ENCODE peak calls at places on chromosomes 12 and 14, in ten cellular contexts. Y is stomach, Z is GM12878, D is suprapubic skin, Q is A549, P is ovary, R is transverse colon, L is K562, K is upper lobe of left lung, E is tibial nerve. T is an unnamed sample.

GRCh38 chr14:68728342-68729106 is 64.3 kb downstream of the ZFP36L1 start:
- DNase-seq in Y (no peak), Z (no peak), D (peak; percentile 11), Q (no peak), P (no peak), R (no peak), L (no peak), K (no peak), E (no peak), T (no peak)

GRCh38 chr12:108738165-108738564 is 6.8 kb upstream of the CORO1C start:
- DNase-seq in Y (no peak), Z (no peak), D (no peak), Q (no peak), P (no peak), R (no peak), L (no peak), K (no peak), E (no peak), T (no peak)

GRCh38 chr12:116937640-116938039 is 26.9 kb downstream of the FBXW8 start:
- DNase-seq in Y (no peak), Z (no peak), D (no peak), Q (no peak), P (no peak), R (no peak), L (no peak), K (no peak), E (no peak), T (no peak)

GRCh38 chr12:130074661-130075406 is 87.4 kb upstream of the FZD10 start:
- DNase-seq in Y (no peak), Z (no peak), D (no peak), Q (no peak), P (no peak), R (no peak), L (no peak), K (no peak), E (no peak), T (no peak)

GRCh38 chr12:19527876-19528275 is 88.6 kb downstream of the AEBP2 start:
- DNase-seq in Y (no peak), Z (no peak), D (no peak), Q (no peak), P (no peak), R (no peak), L (no peak), K (no peak), E (no peak), T (no peak)

GRCh38 chr14:36254020-36254614 is 66.3 kb downstream of the MBIP start:
- DNase-seq in Y (no peak), Z (no peak), D (no peak), Q (no peak), P (no peak), R (no peak), L (no peak), K (no peak), E (no peak), T (no peak)

GRCh38 chr12:104477812-104478388 is 21.2 kb downstream of the CHST11 start:
- DNase-seq in Y (no peak), Z (no peak), D (no peak), Q (no peak), P (no peak), R (no peak), L (no peak), K (no peak), E (no peak), T (no peak)

GRCh38 chr14:33062881-33063280 is 124.2 kb downstream of the NPAS3 start:
- DNase-seq in Y (no peak), Z (no peak), D (no peak), Q (no peak), P (no peak), R (no peak), L (no peak), K (no peak), E (no peak), T (no peak)

GRCh38 chr12:24854908-24855307 is 94.0 kb downstream of the BCAT1 start:
- DNase-seq in Y (no peak), Z (no peak), D (no peak), Q (no peak), P (no peak), R (no peak), L (no peak), K (no peak), E (no peak), T (no peak)

GRCh38 chr12:120625557-120626419 is 14.6 kb upstream of the CABP1 start:
- DNase-seq in Y (no peak), Z (peak; percentile 11), D (no peak), Q (peak; percentile 83), P (no peak), R (no peak), L (peak; percentile 95), K (peak; percentile 71), E (no peak), T (no peak)

GRCh38 chr14:104237651-104238423 is 99.5 kb downstream of the KIF26A start:
- DNase-seq in Y (peak; percentile 8), Z (no peak), D (peak; percentile 34), Q (no peak), P (no peak), R (no peak), L (no peak), K (peak; percentile 63), E (no peak), T (peak; percentile 46)

GRCh38 chr12:92585106-92585775 is 117.5 kb upstream of the PLEKHG7 start:
- DNase-seq in Y (no peak), Z (no peak), D (no peak), Q (no peak), P (no peak), R (no peak), L (no peak), K (no peak), E (no peak), T (no peak)

GRCh38 chr12:93279849-93280412 is 97.8 kb upstream of the NUDT4 start:
- DNase-seq in Y (no peak), Z (no peak), D (no peak), Q (no peak), P (no peak), R (no peak), L (no peak), K (no peak), E (no peak), T (no peak)

GRCh38 chr12:52870361-52871290 is 21.8 kb upstream of the KRT78 start:
- DNase-seq in Y (peak; percentile 81), Z (no peak), D (peak; percentile 84), Q (peak; percentile 86), P (peak; percentile 37), R (peak; percentile 91), L (peak; percentile 87), K (no peak), E (peak; percentile 62), T (peak; percentile 63)

GRCh38 chr12:54587315-54587821 is 1.1 kb downstream of the PPP1R1A start:
- DNase-seq in Y (peak; percentile 28), Z (no peak), D (no peak), Q (no peak), P (peak; percentile 53), R (no peak), L (no peak), K (no peak), E (no peak), T (peak; percentile 83)

GRCh38 chr14:58749066-58749669 is 111.4 kb downstream of the DACT1 start:
- DNase-seq in Y (peak; percentile 51), Z (peak; percentile 86), D (no peak), Q (peak; percentile 17), P (no peak), R (peak; percentile 59), L (peak; percentile 19), K (no peak), E (peak; percentile 23), T (no peak)

GRCh38 chr12:70033310-70033709 is 208.3 kb downstream of the MYRFL start:
- DNase-seq in Y (no peak), Z (no peak), D (no peak), Q (no peak), P (no peak), R (no peak), L (no peak), K (no peak), E (no peak), T (no peak)

GRCh38 chr12:132078190-132078589 is 65.9 kb downstream of the DDX51 start:
- DNase-seq in Y (no peak), Z (no peak), D (no peak), Q (no peak), P (peak; percentile 44), R (no peak), L (no peak), K (no peak), E (no peak), T (no peak)

GRCh38 chr12:56315626-56316473 is at the start of gene CNPY2:
- DNase-seq in Y (peak; percentile 95), Z (peak; percentile 97), D (peak; percentile 98), Q (peak; percentile 97), P (peak; percentile 95), R (peak; percentile 96), L (peak; percentile 94), K (peak; percentile 93), E (peak; percentile 94), T (peak; percentile 98)
- TF ChIP-seq POLR2A in Y (no peak), Z (peak; percentile 97), D (peak; percentile 75), Q (peak; percentile 88), P (peak; percentile 72), R (peak; percentile 88), L (peak; percentile 88), K (no peak), E (peak; percentile 38), T (peak; percentile 68)

GRCh38 chr12:65764325-65764724 is 60.0 kb upstream of the HMGA2 start:
- DNase-seq in Y (no peak), Z (no peak), D (no peak), Q (no peak), P (no peak), R (no peak), L (no peak), K (no peak), E (no peak), T (no peak)
- TF ChIP-seq CTCF in Y (no peak), Z (no peak), D (no peak), Q (no peak), P (no peak), R (no peak), L (no peak), K (no peak), E (no peak), T (no peak)

DNA sequence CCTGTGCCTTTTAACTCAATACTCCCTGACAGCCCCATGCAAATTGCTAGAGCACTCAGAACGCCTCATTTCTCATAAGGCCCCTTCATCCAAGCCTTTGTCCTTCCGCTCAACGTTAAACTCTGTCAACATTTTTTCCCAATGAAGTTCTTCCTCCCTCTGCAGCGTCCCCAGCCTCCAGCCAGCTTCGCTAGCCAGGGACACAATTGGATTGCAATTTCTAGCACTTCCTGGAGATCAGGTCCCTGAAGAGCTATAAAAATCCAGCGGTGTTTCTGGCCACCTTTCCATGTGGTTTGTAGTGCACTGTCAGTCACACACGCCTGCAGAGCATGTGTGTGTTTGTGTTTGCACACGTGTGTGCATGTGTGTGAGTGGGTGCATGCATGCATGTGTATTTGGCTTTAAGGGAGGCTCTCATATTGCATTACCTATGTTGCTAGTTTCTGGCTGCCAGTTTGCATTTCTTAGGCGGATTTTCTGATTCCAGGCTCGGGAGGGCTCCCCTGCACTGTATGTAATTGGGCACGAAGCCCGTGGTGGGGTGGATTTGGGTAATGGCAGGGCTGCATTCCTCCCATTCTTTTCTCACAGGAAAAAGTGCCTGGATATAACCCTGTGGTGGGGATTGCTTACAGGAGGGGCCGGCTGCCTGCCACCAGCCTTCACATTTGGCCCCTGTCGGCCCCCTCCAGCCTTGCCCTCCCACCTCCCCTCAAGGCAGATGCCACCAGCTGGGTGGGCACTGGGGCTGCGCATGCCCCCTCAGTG is 73.8 kb downstream of the TSPAN9 start:
- DNase-seq in Y (no peak), Z (no peak), D (no peak), Q (no peak), P (no peak), R (no peak), L (no peak), K (peak; percentile 26), E (no peak), T (no peak)
- TF ChIP-seq EP300 in Y (no peak), Z (no peak), D (no peak), Q (no peak), P (no peak), R (no peak), L (no peak), K (no peak), E (no peak), T (no peak)

GRCh38 chr14:75522224-75522764 is at the start of gene BATF:
- DNase-seq in Y (peak; percentile 58), Z (no peak), D (no peak), Q (no peak), P (no peak), R (peak; percentile 53), L (no peak), K (peak; percentile 44), E (peak; percentile 41), T (no peak)
- TF ChIP-seq POLR2A in Y (no peak), Z (peak; percentile 98), D (peak; percentile 65), Q (no peak), P (no peak), R (peak; percentile 54), L (no peak), K (no peak), E (no peak), T (no peak)

T was measured in sigmoid colon.